ENCODE peak calls at places on chromosomes 3 and 15, in four cellular contexts. K is HL-60, Z is OCI-LY7, T is cardiac fibroblast. D is an unnamed sample.

GRCh38 chr3:160486459-160486869 is 36.9 kb upstream of the TRIM59 start:
- DNase-seq in T (peak), Z (peak), K (no peak), D (no peak)

GRCh38 chr3:146503459-146504202 is 34.3 kb upstream of the PLSCR2 start:
- DNase-seq in Z (no peak), K (no peak), T (peak), D (peak)

GRCh38 chr3:176919836-176920760 is 277.2 kb downstream of the TBL1XR1 start:
- DNase-seq in Z (no peak), K (no peak), T (peak), D (no peak)

GRCh38 chr3:194711913-194712312 is 26.2 kb downstream of the FAM43A start:
- DNase-seq in Z (no peak), T (peak), K (no peak), D (no peak)

GRCh38 chr15:87715252-87715651 is 541.3 kb downstream of the NTRK3 start:
- DNase-seq in K (no peak), T (no peak), Z (no peak), D (no peak)

GRCh38 chr3:11185564-11186317 is 31.4 kb downstream of the HRH1 start:
- DNase-seq in Z (no peak), T (peak), K (no peak), D (no peak)

GRCh38 chr3:174147798-174148197 is 711.3 kb upstream of the NAALADL2 start:
- DNase-seq in T (no peak), Z (no peak), K (no peak), D (no peak)

GRCh38 chr3:38343797-38344594 is 2.6 kb upstream of the XYLB start:
- DNase-seq in K (peak), T (peak), Z (no peak), D (no peak)

GRCh38 chr15:64264511-64264910 is 91.5 kb downstream of the CSNK1G1 start:
- DNase-seq in T (no peak), Z (no peak), K (no peak), D (no peak)

GRCh38 chr3:72924055-72924454 is 36.2 kb downstream of the GXYLT2 start:
- DNase-seq in T (no peak), Z (peak), K (no peak), D (no peak)

GRCh38 chr15:45551691-45552090 is 29.1 kb upstream of the SLC30A4 start:
- DNase-seq in Z (no peak), K (no peak), T (peak), D (no peak)

GRCh38 chr3:10855871-10856662 is 40.0 kb downstream of the SLC6A11 start:
- DNase-seq in Z (no peak), T (peak), K (no peak), D (no peak)

GRCh38 chr3:184379375-184380209 is at the start of gene CHRD:
- DNase-seq in K (no peak), Z (no peak), T (no peak), D (peak)

GRCh38 chr3:25849641-25850040 is 59.8 kb downstream of the OXSM start:
- DNase-seq in Z (no peak), T (peak), K (no peak), D (no peak)

GRCh38 chr3:124887177-124887995 is at the start of gene ITGB5:
- DNase-seq in Z (no peak), T (peak), K (peak), D (peak)

GRCh38 chr15:38879909-38880471 is 315.4 kb upstream of the RASGRP1 start:
- DNase-seq in K (no peak), Z (no peak), T (peak), D (no peak)

GRCh38 chr3:12318758-12319621 is 30.1 kb downstream of the PPARG start:
- DNase-seq in T (peak), Z (no peak), K (no peak), D (no peak)

GRCh38 chr3:126287536-126288181 is 69.5 kb downstream of the KLF15 start:
- DNase-seq in T (peak), K (no peak), Z (peak), D (no peak)

GRCh38 chr15:63968700-63969099 is 77.6 kb downstream of the DAPK2 start:
- DNase-seq in T (no peak), K (no peak), Z (no peak), D (no peak)

GRCh38 chr3:9485248-9485647 is 68.4 kb downstream of the LHFPL4 start:
- DNase-seq in K (no peak), T (no peak), Z (no peak), D (no peak)

GRCh38 chr3:27657871-27658270 is 64.3 kb downstream of the EOMES start:
- DNase-seq in T (peak), K (no peak), Z (no peak), D (no peak)

GRCh38 chr15:68352401-68353062 is 75.0 kb downstream of the FEM1B start:
- DNase-seq in T (peak), Z (peak), K (peak), D (no peak)

GRCh38 chr3:1693145-1693544 is 405.5 kb upstream of the CNTN4 start:
- DNase-seq in K (no peak), T (no peak), Z (no peak), D (no peak)

GRCh38 chr3:65619391-65620298 is 419.1 kb downstream of the MAGI1 start:
- DNase-seq in T (peak), K (no peak), Z (no peak), D (no peak)

GRCh38 chr3:58497074-58497473 is 5.2 kb downstream of the KCTD6 start:
- DNase-seq in K (no peak), T (no peak), Z (peak), D (no peak)

GRCh38 chr3:3998140-3998977 is 199.1 kb downstream of the LRRN1 start:
- DNase-seq in Z (peak), K (peak), T (peak), D (peak)

GRCh38 chr3:62057339-62058047 is 315.9 kb downstream of the FEZF2 start:
- DNase-seq in Z (no peak), K (no peak), T (peak), D (no peak)

GRCh38 chr15:95162069-95162468 is 930.7 kb downstream of the MCTP2 start:
- DNase-seq in T (no peak), Z (no peak), K (no peak), D (no peak)

GRCh38 chr3:142680710-142681109 is 43.1 kb upstream of the TRPC1 start:
- DNase-seq in K (no peak), Z (no peak), T (no peak), D (no peak)
- TF ChIP-seq CTCF in K (no peak), Z (no peak), T (no peak), D (no peak)

GRCh38 chr3:151228291-151229125 is 25.5 kb upstream of the GPR171 start:
- DNase-seq in Z (peak), T (peak), K (no peak), D (no peak)
- TF ChIP-seq CTCF in Z (no peak), T (no peak), K (no peak), D (no peak)

DNA sequence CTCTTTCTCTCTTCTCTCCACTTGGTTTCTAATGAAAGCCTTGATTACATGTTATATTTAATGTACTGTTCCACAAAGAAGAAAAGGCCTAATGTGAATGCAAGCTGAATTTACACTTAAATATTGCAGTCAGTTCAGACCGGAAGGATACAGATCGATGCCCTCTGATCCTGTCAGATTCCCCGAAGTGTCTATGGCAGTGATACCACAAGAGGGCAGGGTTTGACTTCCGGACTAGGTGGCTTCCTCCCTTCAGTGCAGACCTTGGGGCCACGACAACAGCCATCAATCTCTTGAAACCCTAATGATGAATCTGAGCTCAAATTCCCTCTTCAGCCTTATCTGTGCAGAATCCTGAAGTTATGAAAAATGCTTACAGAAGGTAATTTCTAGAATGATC is 29.5 kb downstream of the AGTR1 start:
- DNase-seq in T (peak), Z (peak), K (peak), D (peak)
- TF ChIP-seq CTCF in T (peak), Z (peak), K (peak), D (peak)

DNA sequence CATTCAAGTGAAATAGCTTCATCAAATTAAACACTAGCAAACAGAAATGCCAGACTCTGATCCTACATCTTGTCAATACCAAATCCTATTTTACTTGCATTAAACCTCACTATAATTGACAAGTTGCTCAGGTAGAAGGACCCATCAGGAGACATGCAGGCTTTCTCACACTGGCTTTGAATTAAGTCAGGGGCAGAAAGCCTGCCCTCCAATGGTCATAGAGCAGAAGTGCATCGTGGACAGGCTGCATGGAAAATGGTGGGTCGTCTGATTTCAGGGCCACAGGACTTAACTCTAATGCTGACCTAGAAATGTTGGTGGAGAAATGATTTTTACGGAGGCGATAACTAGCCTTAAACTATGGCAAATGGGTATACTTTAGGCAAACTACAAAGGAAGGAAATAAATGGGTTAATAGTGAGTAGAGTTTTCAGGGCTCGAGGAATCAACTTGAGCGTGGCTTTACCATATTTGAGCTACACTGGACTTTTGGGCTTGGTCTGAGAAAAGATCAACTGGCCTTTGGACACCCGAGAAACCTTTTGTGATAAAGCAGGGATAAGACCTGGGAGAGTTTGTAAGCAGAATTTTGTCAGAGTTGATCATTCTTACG is 283.9 kb downstream of the GRM7 start:
- DNase-seq in K (peak), Z (peak), T (no peak), D (peak)
- TF ChIP-seq CTCF in K (no peak), Z (peak), T (peak), D (no peak)

DNA sequence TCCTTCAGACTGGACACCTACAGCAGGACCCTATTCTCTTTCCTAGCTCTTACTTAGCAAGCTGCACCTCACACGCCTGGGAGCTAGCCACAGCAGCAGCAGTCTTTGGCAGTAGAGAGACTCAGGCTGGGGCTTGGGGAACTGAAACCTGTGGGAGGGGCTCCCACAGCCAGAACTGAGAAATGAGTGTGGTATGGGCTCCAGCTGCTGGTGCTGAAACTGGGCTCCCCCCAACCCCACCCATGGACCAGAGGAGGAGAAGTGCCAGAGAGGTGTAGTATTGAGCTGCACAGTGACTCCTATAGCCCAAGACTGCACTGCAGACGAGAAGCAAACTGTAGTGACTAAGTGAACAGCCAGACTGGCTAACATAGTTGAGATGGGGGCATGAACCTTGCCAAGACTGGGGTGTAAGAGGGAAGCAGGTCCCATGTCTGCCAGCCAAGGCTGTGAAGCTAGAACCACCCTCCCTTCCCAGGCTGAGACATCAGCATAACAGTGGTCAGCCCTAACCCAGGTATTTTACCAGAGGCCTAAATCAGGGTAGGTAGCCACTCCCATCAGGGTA is 62.5 kb downstream of the MYO5A start:
- DNase-seq in Z (peak), K (peak), T (no peak), D (peak)
- TF ChIP-seq CTCF in Z (peak), K (peak), T (no peak), D (peak)

GRCh38 chr15:94110476-94111130 is 120.8 kb upstream of the MCTP2 start:
- DNase-seq in Z (no peak), K (no peak), T (no peak), D (no peak)
- TF ChIP-seq CTCF in Z (no peak), K (no peak), T (no peak), D (no peak)